ENCODE peak calls at places on chromosomes 2 and 18, in six cellular contexts. E is T follicular helper cell, S is activated T-cell treated with anti-CD3 and anti-CD28 coated beads for 1 hour, R is HEK293T, Y is NCI-H69, D is SIG-M5. U is an unnamed sample.

GRCh38 chr2:15734871-15735737 is 143.4 kb downstream of the DDX1 start:
- DNase-seq in E (no peak), S (no peak), R (no peak), Y (no peak), D (no peak), U (no peak)

GRCh38 chr2:78654941-78655340 is 370.6 kb upstream of the REG3G start:
- DNase-seq in E (no peak), S (no peak), R (no peak), Y (no peak), D (no peak), U (no peak)

GRCh38 chr2:46273225-46273863 is 23.9 kb upstream of the EPAS1 start:
- DNase-seq in E (no peak), S (no peak), R (no peak), Y (no peak), D (no peak), U (no peak)

GRCh38 chr2:202815548-202816420 is 55.8 kb downstream of the ICA1L start:
- DNase-seq in E (no peak), S (no peak), R (no peak), Y (no peak), D (no peak), U (no peak)

GRCh38 chr2:146652311-146652710 is 1192.5 kb upstream of the ACVR2A start:
- DNase-seq in E (no peak), S (no peak), R (no peak), Y (no peak), D (no peak), U (no peak)

GRCh38 chr2:160389875-160390274 is 103.7 kb downstream of the RBMS1 start:
- DNase-seq in E (no peak), S (no peak), R (peak; percentile 22), Y (no peak), D (no peak), U (no peak)

GRCh38 chr2:223488814-223489213 is 113.3 kb downstream of the SCG2 start:
- DNase-seq in E (no peak), S (no peak), R (no peak), Y (peak; percentile 5), D (no peak), U (no peak)

GRCh38 chr2:176079851-176080539 is 3.8 kb downstream of the EVX2 start:
- DNase-seq in E (no peak), S (no peak), R (peak; percentile 87), Y (peak; percentile 93), D (peak; percentile 39), U (no peak)

GRCh38 chr18:32879497-32879896 is 106.7 kb upstream of the KLHL14 start:
- DNase-seq in E (no peak), S (no peak), R (no peak), Y (peak; percentile 99), D (no peak), U (no peak)

GRCh38 chr2:151338115-151338514 is 19.3 kb upstream of the TNFAIP6 start:
- DNase-seq in E (no peak), S (no peak), R (no peak), Y (no peak), D (no peak), U (no peak)

GRCh38 chr2:232465061-232465460 is 9.1 kb downstream of the ALPI start:
- DNase-seq in E (no peak), S (no peak), R (no peak), Y (no peak), D (no peak), U (no peak)

GRCh38 chr2:28292491-28292890 is 100.2 kb upstream of the FOSL2 start:
- DNase-seq in E (no peak), S (no peak), R (no peak), Y (no peak), D (no peak), U (no peak)

GRCh38 chr18:65788373-65788772 is 37.6 kb downstream of the CDH7 start:
- DNase-seq in E (no peak), S (no peak), R (peak; percentile 4), Y (peak; percentile 95), D (no peak), U (no peak)

GRCh38 chr2:216690451-216691209 is 4.7 kb downstream of the IGFBP5 start:
- DNase-seq in E (no peak), S (no peak), R (no peak), Y (no peak), D (no peak), U (no peak)

GRCh38 chr2:170434900-170435640 is 257.1 kb downstream of the MYO3B start:
- DNase-seq in E (no peak), S (no peak), R (no peak), Y (no peak), D (no peak), U (no peak)

GRCh38 chr2:189782221-189782671 is 1.9 kb downstream of the ORMDL1 start:
- DNase-seq in E (no peak), S (no peak), R (no peak), Y (no peak), D (peak; percentile 62), U (no peak)

GRCh38 chr2:220185766-220186165 is 558.3 kb downstream of the SLC4A3 start:
- DNase-seq in E (no peak), S (no peak), R (no peak), Y (no peak), D (no peak), U (no peak)

GRCh38 chr18:45874501-45875184 is 49.2 kb downstream of the SIGLEC15 start:
- DNase-seq in E (peak; percentile 27), S (peak; percentile 17), R (no peak), Y (no peak), D (no peak), U (peak; percentile 7)

GRCh38 chr18:62938006-62938405 is 222.7 kb downstream of the PHLPP1 start:
- DNase-seq in E (no peak), S (no peak), R (no peak), Y (no peak), D (no peak), U (no peak)

GRCh38 chr2:201280191-201281040 is 20.1 kb downstream of the CASP8 start:
- DNase-seq in E (no peak), S (no peak), R (no peak), Y (no peak), D (no peak), U (no peak)

GRCh38 chr2:10514743-10515142 is 66.6 kb upstream of the ODC1 start:
- DNase-seq in E (no peak), S (no peak), R (no peak), Y (no peak), D (peak; percentile 96), U (no peak)

GRCh38 chr2:25237764-25238163 is 69.4 kb upstream of the POMC start:
- DNase-seq in E (no peak), S (no peak), R (no peak), Y (no peak), D (no peak), U (no peak)

GRCh38 chr2:10190737-10191532 is 68.4 kb downstream of the RRM2 start:
- DNase-seq in E (no peak), S (no peak), R (no peak), Y (no peak), D (no peak), U (no peak)

GRCh38 chr18:9792565-9793226 is 84.6 kb downstream of the RAB31 start:
- DNase-seq in E (no peak), S (no peak), R (peak; percentile 28), Y (peak; percentile 74), D (no peak), U (no peak)

GRCh38 chr2:29113891-29114321 is 1.3 kb upstream of the CLIP4 start:
- DNase-seq in E (no peak), S (no peak), R (no peak), Y (peak; percentile 51), D (peak; percentile 9), U (no peak)

GRCh38 chr2:18376936-18377335 is 183.5 kb downstream of the RDH14 start:
- DNase-seq in E (no peak), S (no peak), R (no peak), Y (no peak), D (no peak), U (no peak)

GRCh38 chr2:235105821-235106359 is 154.1 kb downstream of the SH3BP4 start:
- DNase-seq in E (no peak), S (no peak), R (no peak), Y (no peak), D (no peak), U (no peak)

GRCh38 chr2:164386226-164386625 is 235.1 kb downstream of the GRB14 start:
- DNase-seq in E (no peak), S (no peak), R (no peak), Y (no peak), D (no peak), U (no peak)

U was measured in activated effector memory CD4-positive, alpha-beta T cell treated with Interleukin-2 at 50 U/mL for 16 hours.